ENCODE peak calls at places on chromosomes 7 and 10, in nine cellular contexts. J, P, E, F, C, H, B, W and V are unnamed samples.

GRCh38 chr7:329691-330281 is 39.8 kb downstream of the FOXL3 start:
- DNase-seq in P (no peak), B (no peak), C (no peak), W (no peak), H (no peak), J (no peak), E (no peak), F (no peak), V (no peak)

GRCh38 chr10:48833674-48834073 is 106.0 kb downstream of the LRRC18 start:
- DNase-seq in F (no peak), W (no peak), J (no peak), H (no peak), P (no peak), E (no peak), B (no peak), C (no peak), V (no peak)

GRCh38 chr7:120842131-120842621 is 15.8 kb downstream of the TSPAN12 start:
- DNase-seq in J (no peak), F (peak; percentile 3), C (peak; percentile 28), H (no peak), B (no peak), W (no peak), P (no peak), E (no peak), V (no peak)

GRCh38 chr10:13550813-13551212 is 22.0 kb upstream of the BEND7 start:
- DNase-seq in F (no peak), B (no peak), H (no peak), P (no peak), C (no peak), E (no peak), J (no peak), W (no peak), V (no peak)

GRCh38 chr10:102796407-102797176 is 40.6 kb downstream of the CYP17A1 start:
- DNase-seq in W (peak; percentile 49), J (no peak), E (no peak), H (no peak), P (no peak), C (no peak), F (no peak), B (no peak), V (peak; percentile 56)

GRCh38 chr7:2163565-2163964 is 69.2 kb downstream of the MAD1L1 start:
- DNase-seq in H (no peak), W (no peak), F (no peak), P (no peak), B (peak; percentile 72), E (no peak), C (no peak), J (no peak), V (no peak)

GRCh38 chr10:3043512-3044368 is 23.6 kb upstream of the PFKP start:
- DNase-seq in P (peak; percentile 25), H (peak; percentile 52), B (peak; percentile 83), J (peak; percentile 74), C (peak; percentile 86), F (peak; percentile 69), W (no peak), E (peak; percentile 82), V (peak; percentile 52)

GRCh38 chr7:69903410-69903809 is 305.1 kb downstream of the AUTS2 start:
- DNase-seq in B (no peak), E (no peak), W (no peak), J (no peak), P (no peak), H (no peak), F (no peak), C (no peak), V (no peak)

GRCh38 chr10:21519327-21519933 is 6.1 kb downstream of the SKIDA1 start:
- DNase-seq in E (no peak), J (no peak), F (no peak), W (no peak), H (no peak), P (no peak), B (no peak), C (no peak), V (no peak)

GRCh38 chr7:151608031-151608551 is 88.4 kb upstream of the RHEB start:
- DNase-seq in J (peak; percentile 90), C (no peak), H (no peak), P (no peak), F (no peak), E (no peak), W (no peak), B (peak; percentile 46), V (no peak)

GRCh38 chr10:132612571-132613504 is 75.3 kb downstream of the INPP5A start:
- DNase-seq in F (no peak), P (no peak), J (no peak), W (no peak), H (no peak), C (no peak), E (no peak), B (peak; percentile 27), V (no peak)

GRCh38 chr7:90053094-90053493 is 101.2 kb upstream of the STEAP1 start:
- DNase-seq in H (no peak), E (no peak), J (no peak), B (no peak), P (no peak), W (no peak), F (no peak), C (no peak), V (no peak)

GRCh38 chr10:126247454-126247975 is 140.8 kb downstream of the ADAM12 start:
- DNase-seq in F (no peak), C (no peak), H (no peak), B (no peak), J (no peak), E (peak; percentile 95), P (peak; percentile 84), W (no peak), V (no peak)

GRCh38 chr10:52755297-52756062 is 17.1 kb downstream of the MBL2 start:
- DNase-seq in W (no peak), C (no peak), J (no peak), E (no peak), P (no peak), B (no peak), H (no peak), F (peak; percentile 89), V (peak; percentile 66)

GRCh38 chr7:106313966-106314365 is 29.2 kb upstream of the NAMPT start:
- DNase-seq in C (no peak), W (no peak), F (no peak), H (no peak), P (no peak), E (no peak), J (no peak), B (no peak), V (peak; percentile 72)

GRCh38 chr7:106312906-106313305 is 28.1 kb upstream of the NAMPT start:
- DNase-seq in P (no peak), F (no peak), E (no peak), H (no peak), J (no peak), C (no peak), B (no peak), W (no peak), V (no peak)

GRCh38 chr7:106312099-106312871 is 27.5 kb upstream of the NAMPT start:
- DNase-seq in P (no peak), B (no peak), W (no peak), C (no peak), E (no peak), H (no peak), F (no peak), J (no peak), V (no peak)

GRCh38 chr7:106314875-106315274 is 30.1 kb upstream of the NAMPT start:
- DNase-seq in P (no peak), W (no peak), J (no peak), H (no peak), F (no peak), E (no peak), B (no peak), C (no peak), V (no peak)

GRCh38 chr7:106313456-106313891 is 28.7 kb upstream of the NAMPT start:
- DNase-seq in F (no peak), P (peak; percentile 35), W (no peak), H (no peak), J (no peak), B (no peak), C (no peak), E (no peak), V (no peak)
- TF ChIP-seq REST in F (no peak), P (no peak), W (no peak), H (no peak), J (no peak), B (no peak), C (no peak), E (no peak), V (no peak)

GRCh38 chr7:100885440-100886141 is 3.9 kb downstream of the UFSP1 start:
- DNase-seq in B (no peak), W (no peak), C (no peak), H (peak; percentile 6), J (no peak), P (no peak), E (no peak), F (no peak), V (no peak)
- TF ChIP-seq REST in B (no peak), W (no peak), C (no peak), H (no peak), J (no peak), P (no peak), E (no peak), F (no peak), V (no peak)

DNA sequence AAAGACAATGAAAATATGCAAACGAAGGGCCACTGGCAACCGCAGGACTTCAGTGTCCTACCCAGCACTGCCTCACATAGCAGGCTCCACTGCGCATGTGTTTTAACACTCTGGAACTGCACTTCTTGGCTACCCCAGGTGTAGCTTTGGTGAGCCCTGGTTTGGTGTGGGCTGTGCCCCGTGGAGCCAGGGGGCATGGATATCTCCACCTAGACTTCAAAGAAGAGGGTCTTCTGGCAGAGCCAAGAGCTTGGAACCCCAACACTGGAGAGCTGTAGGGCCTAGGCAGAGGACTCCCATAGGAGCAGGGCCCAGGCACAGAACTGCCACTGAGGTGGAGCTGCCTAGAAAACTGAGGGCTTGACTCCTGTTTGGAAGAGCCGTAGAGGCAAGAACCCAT is 176.1 kb upstream of the GDF10 start:
- DNase-seq in E (no peak), P (no peak), C (no peak), J (no peak), H (no peak), F (no peak), W (no peak), B (no peak), V (no peak)
- TF ChIP-seq REST in E (no peak), P (no peak), C (no peak), J (no peak), H (no peak), F (no peak), W (no peak), B (no peak), V (no peak)

DNA sequence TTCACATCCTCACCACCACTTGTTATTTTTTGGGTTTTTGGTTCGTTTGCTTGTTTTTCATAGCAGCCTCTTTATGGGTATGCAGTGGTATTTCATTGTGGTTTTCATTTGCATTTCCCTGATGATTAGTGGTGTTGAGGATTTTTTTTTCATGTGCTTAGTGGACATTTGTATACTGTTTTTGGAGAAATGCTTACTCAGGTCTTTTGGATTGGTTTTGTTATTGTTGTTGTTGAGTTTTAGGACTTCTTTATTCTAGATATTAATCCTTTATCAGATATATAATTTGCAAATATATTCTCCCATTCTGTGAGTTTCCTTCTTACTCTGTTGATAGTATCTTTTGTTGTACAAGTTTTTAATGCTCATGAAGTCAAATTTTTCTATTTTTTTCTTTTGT is 42.8 kb downstream of the GAD2 start:
- DNase-seq in E (no peak), H (no peak), F (no peak), P (no peak), W (no peak), J (no peak), C (no peak), B (no peak), V (no peak)
- TF ChIP-seq REST in E (no peak), H (no peak), F (no peak), P (no peak), W (no peak), J (no peak), C (no peak), B (no peak), V (no peak)

GRCh38 chr10:88181902-88182671 is 318.7 kb downstream of the PTEN start:
- DNase-seq in P (no peak), H (no peak), F (no peak), B (no peak), E (no peak), C (no peak), W (no peak), J (no peak), V (no peak)
- TF ChIP-seq REST in P (no peak), H (no peak), F (no peak), B (no peak), E (no peak), C (no peak), W (no peak), J (no peak), V (no peak)